ENCODE peak calls at places on chromosomes 16 and 17, in four cellular contexts. Q, X, E and W are unnamed samples. For H3K4me1, the result is how much of the 10 kb centered on the place peaks cover.

GRCh38 chr17:68768804-68769203 is 167.6 kb upstream of the FAM20A start:
- DNase-seq in E (no peak), Q (no peak), X (no peak), W (no peak)

GRCh38 chr16:27113341-27113841 is 46.7 kb downstream of the C16orf82 start:
- DNase-seq in Q (no peak), X (no peak), E (no peak), W (no peak)

GRCh38 chr17:66364508-66365203 is 62.2 kb downstream of the PRKCA start:
- DNase-seq in Q (no peak), E (no peak), X (no peak), W (no peak)

GRCh38 chr16:77443834-77444460 is 9.1 kb upstream of the ADAMTS18 start:
- DNase-seq in X (no peak), Q (no peak), E (no peak), W (no peak)

GRCh38 chr17:44345497-44346026 is 460 bp downstream of the GRN start:
- DNase-seq in E (peak), Q (peak), X (peak), W (peak)

GRCh38 chr17:76556759-76557367 is 17.0 kb downstream of the PRCD start:
- DNase-seq in E (peak), Q (no peak), X (peak), W (peak)

GRCh38 chr16:22198547-22199293 is 7.4 kb upstream of the EEF2K start:
- DNase-seq in X (peak), Q (no peak), E (peak), W (peak)

GRCh38 chr17:57879437-57880085 is 29.7 kb upstream of the MRPS23 start:
- DNase-seq in X (no peak), E (no peak), Q (no peak), W (peak)

GRCh38 chr16:79171504-79172240 is 428.9 kb downstream of the MAF start:
- DNase-seq in E (no peak), X (no peak), Q (no peak), W (no peak)

GRCh38 chr16:25700547-25700946 is 8.8 kb downstream of the HS3ST4 start:
- DNase-seq in Q (no peak), E (no peak), X (no peak), W (no peak)

GRCh38 chr16:86726340-86726739 is 148.0 kb downstream of the FOXL1 start:
- DNase-seq in E (no peak), X (no peak), Q (no peak), W (no peak)

GRCh38 chr16:49349446-49350168 is 24.0 kb upstream of the C16orf78 start:
- DNase-seq in Q (no peak), E (no peak), X (no peak), W (no peak)

GRCh38 chr16:75027520-75028300 is 28.9 kb downstream of the ZNRF1 start:
- DNase-seq in E (peak), Q (no peak), X (no peak), W (no peak)

GRCh38 chr17:27408891-27409290 is 47.4 kb upstream of the KSR1 start:
- DNase-seq in Q (no peak), X (peak), E (peak), W (no peak)

GRCh38 chr16:84579936-84580335 is 37.9 kb downstream of the COTL1 start:
- DNase-seq in X (no peak), Q (no peak), E (no peak), W (no peak)

GRCh38 chr16:73735954-73736353 is 560.7 kb upstream of the PSMD7 start:
- DNase-seq in X (no peak), Q (no peak), E (no peak), W (no peak)

GRCh38 chr17:78476973-78477372 is 98.5 kb downstream of the PGS1 start:
- DNase-seq in E (no peak), Q (no peak), X (no peak), W (no peak)

GRCh38 chr16:85952197-85952596 is 53.2 kb downstream of the IRF8 start:
- DNase-seq in X (no peak), Q (no peak), E (no peak), W (no peak)

GRCh38 chr16:48444574-48444973 is 59.4 kb upstream of the SIAH1 start:
- DNase-seq in E (peak), Q (no peak), X (peak), W (no peak)

GRCh38 chr17:48550313-48551205 is 5.7 kb upstream of the HOXB2 start:
- DNase-seq in E (peak), X (peak), Q (no peak), W (peak)

GRCh38 chr17:50269477-50270429 is 4.5 kb upstream of the TMEM92 start:
- DNase-seq in Q (peak), E (peak), X (peak), W (peak)

GRCh38 chr16:50056226-50056625 is 9.5 kb upstream of the HEATR3 start:
- DNase-seq in E (no peak), Q (no peak), X (no peak), W (no peak)

GRCh38 chr16:53504161-53504663 is 1.2 kb upstream of the AKTIP start:
- DNase-seq in Q (no peak), X (no peak), E (peak), W (no peak)

GRCh38 chr16:21264226-21265036 is 13.7 kb downstream of the CRYM start:
- DNase-seq in X (no peak), E (no peak), Q (no peak), W (no peak)

GRCh38 chr16:57536306-57537193 is at the start of gene CCDC102A:
- DNase-seq in Q (no peak), X (no peak), E (no peak), W (peak)

GRCh38 chr17:72445055-72445991 is 324.5 kb downstream of the SOX9 start:
- DNase-seq in E (no peak), Q (no peak), X (no peak), W (no peak)

GRCh38 chr17:77570565-77570898 is 388.0 kb upstream of the TNRC6C start:
- DNase-seq in Q (no peak), E (no peak), X (no peak), W (no peak)

GRCh38 chr16:24826096-24826690 is 19.6 kb upstream of the SLC5A11 start:
- DNase-seq in X (no peak), E (no peak), Q (no peak), W (no peak)

GRCh38 chr17:57861000-57861736 is 11.3 kb upstream of the MRPS23 start:
- DNase-seq in E (peak), X (peak), Q (no peak), W (peak)

GRCh38 chr17:2400474-2400866 is 390 bp downstream of the MNT start:
- DNase-seq in X (peak), E (no peak), Q (peak), W (peak)

GRCh38 chr17:44374306-44375195 is 10.9 kb upstream of the FAM171A2 start:
- DNase-seq in E (peak), Q (no peak), X (no peak), W (peak)

GRCh38 chr17:17855334-17855725 is 18.5 kb upstream of the SREBF1 start:
- DNase-seq in Q (no peak), X (no peak), E (no peak), W (no peak)

GRCh38 chr17:17855976-17856375 is 19.2 kb upstream of the SREBF1 start:
- DNase-seq in X (no peak), Q (no peak), E (no peak), W (no peak)

GRCh38 chr17:17851603-17852002 is 14.8 kb upstream of the SREBF1 start:
- DNase-seq in X (no peak), E (no peak), Q (no peak), W (no peak)

GRCh38 chr17:17856386-17856785 is 19.6 kb upstream of the SREBF1 start:
- DNase-seq in X (no peak), E (no peak), Q (no peak), W (no peak)

GRCh38 chr17:17853811-17854527 is 17.2 kb upstream of the SREBF1 start:
- DNase-seq in Q (no peak), X (no peak), E (no peak), W (no peak)
- H3K4me1 ChIP-seq in Q (under half), X (under half), E (under half), W (under half)

DNA sequence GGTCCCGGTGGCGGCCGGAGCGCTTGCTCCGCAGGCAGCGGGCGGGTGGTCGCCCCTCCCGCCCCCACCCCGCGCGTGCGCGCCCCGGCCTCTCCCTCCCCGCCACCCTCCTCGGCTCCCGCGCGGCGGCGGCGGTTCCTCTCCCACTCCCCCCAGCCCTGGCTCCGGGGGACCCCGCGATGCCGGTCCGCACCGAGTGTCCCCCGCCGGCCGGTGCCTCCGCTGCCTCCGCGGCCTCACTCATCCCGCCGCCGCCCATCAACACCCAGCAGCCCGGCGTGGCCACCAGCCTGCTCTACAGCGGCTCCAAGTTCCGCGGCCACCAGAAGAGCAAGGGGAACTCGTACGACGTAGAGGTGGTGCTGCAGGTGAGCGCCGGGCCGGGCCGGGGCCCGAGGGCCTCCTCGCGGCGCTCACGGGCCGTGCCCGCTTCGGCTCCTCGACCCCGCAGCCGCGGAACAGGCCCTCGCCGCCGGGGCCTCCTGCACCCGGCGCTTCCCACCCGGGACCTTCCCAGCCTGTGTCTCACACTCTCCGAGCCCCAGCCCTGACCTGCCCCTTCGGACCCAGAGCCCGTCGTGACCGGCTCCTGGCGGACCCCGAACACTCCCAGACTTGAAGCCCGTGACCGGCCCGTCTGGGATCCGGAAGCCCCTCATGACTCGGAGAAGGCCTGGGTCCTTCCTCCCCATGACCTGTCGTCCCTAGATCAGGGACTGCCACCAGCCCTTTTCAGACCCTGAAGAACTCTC is 503 bp downstream of the GID4 start:
- DNase-seq in X (peak), Q (peak), E (no peak), W (peak)
- H3K23ac ChIP-seq in X (peak), Q (peak), E (peak), W (no peak)

DNA sequence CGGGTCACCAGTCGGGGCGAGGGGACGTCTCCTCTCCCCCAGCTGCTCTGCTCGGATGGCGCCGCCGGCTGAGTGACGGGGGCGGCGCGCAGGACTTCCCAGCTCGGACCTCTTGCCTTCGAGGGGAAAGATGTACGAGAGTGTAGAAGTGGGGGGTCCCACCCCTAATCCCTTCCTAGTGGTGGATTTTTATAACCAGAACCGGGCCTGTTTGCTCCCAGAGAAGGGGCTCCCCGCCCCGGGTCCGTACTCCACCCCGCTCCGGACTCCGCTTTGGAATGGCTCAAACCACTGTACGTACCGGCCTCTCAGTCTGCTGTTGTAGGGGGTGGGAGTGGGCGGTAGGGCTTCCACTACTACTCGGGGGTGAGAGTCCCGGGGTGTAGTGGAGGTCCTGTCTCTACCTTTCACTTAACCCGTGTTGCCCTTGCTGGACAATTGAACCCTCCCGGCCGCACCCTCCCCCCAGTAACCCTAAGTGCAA is 21.9 kb downstream of the GJD3 start:
- DNase-seq in X (no peak), Q (no peak), E (no peak), W (no peak)
- H3K4me1 ChIP-seq in X (half or more), Q (half or more), E (under half), W (under half)

GRCh38 chr16:88441460-88441859 is 11.6 kb upstream of the ZFPM1 start:
- DNase-seq in Q (no peak), E (no peak), X (no peak), W (no peak)

GRCh38 chr16:88439706-88440105 is 13.4 kb upstream of the ZFPM1 start:
- DNase-seq in Q (no peak), X (no peak), E (no peak), W (no peak)

GRCh38 chr16:88440111-88440510 is 13.0 kb upstream of the ZFPM1 start:
- DNase-seq in E (no peak), X (no peak), Q (no peak), W (no peak)

GRCh38 chr16:88442435-88442810 is 10.7 kb upstream of the ZFPM1 start:
- DNase-seq in E (no peak), Q (no peak), X (no peak), W (no peak)

GRCh38 chr16:88440686-88441405 is 12.2 kb upstream of the ZFPM1 start:
- DNase-seq in E (no peak), Q (no peak), X (no peak), W (no peak)
- H3K23ac ChIP-seq in E (no peak), Q (no peak), X (no peak), W (no peak)

GRCh38 chr16:4216631-4217030 is 25.2 kb downstream of the SRL start:
- DNase-seq in E (peak), Q (no peak), X (no peak), W (no peak)
- H3K4me1 ChIP-seq in E (under half), Q (under half), X (under half), W (under half)

GRCh38 chr16:19006446-19007315 is 22.9 kb downstream of the TMC7 start:
- DNase-seq in E (no peak), X (no peak), Q (no peak), W (no peak)
- H3K23ac ChIP-seq in E (no peak), X (no peak), Q (no peak), W (no peak)

GRCh38 chr17:67421869-67422273 is 44.8 kb downstream of the PITPNC1 start:
- DNase-seq in Q (no peak), X (peak), E (peak), W (no peak)
- H3K4me1 ChIP-seq in Q (under half), X (under half), E (under half), W (under half)

DNA sequence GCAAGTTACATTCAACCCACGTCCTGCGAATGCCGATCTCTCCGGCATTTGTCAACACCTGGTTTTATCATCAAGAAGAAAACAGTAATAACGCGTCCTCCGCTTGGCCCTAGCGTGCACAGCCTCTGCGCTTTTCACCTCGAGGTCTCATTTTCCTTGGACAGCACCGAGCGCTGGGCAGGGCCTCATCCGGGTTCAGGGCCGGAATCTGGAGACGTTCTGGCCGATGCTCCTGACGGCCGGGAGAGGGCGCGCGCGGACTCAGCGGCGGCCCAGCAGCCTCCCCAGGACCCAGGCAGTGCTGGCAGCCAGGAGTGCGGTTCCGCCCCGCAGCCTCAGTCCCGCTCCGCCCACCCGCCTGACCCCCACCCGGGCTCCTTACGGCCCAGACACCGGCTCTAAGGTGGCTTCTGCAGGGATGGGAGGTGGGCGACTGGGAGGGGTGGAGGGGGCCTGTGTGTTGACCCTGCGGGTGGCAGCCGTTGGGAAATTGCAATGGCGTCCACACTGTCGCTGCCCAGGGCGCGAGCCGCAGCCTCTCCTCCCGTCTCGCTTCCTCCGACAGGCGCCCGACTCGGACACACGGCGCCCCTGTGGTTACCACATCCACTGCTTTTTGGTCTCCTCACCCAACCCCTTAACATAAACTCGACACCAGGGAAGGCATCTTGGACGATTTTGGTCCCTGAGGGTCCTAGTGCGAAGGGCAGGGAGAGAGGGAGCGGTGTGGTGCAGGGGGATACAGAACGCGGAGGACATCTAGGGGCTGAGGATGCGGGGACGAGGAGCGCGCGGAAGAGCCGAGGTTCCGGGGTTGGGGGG is 7.4 kb upstream of the FLYWCH1 start:
- DNase-seq in X (peak), E (peak), Q (peak), W (peak)
- H3K23ac ChIP-seq in X (no peak), E (peak), Q (peak), W (no peak)

GRCh38 chr17:74872313-74873035 is at the start of gene FDXR:
- DNase-seq in X (no peak), Q (no peak), E (peak), W (no peak)
- H3K4me1 ChIP-seq in X (under half), Q (under half), E (under half), W (under half)